ENCODE peak calls at places on chromosomes 4 and X, in six cellular contexts. O is heart right ventricle, Q is tibial nerve, S is hepatocyte, J is transverse colon, G is HCT116. L is an unnamed sample.

GRCh38 chrX:37423864-37424569 is 74.9 kb downstream of the PRRG1 start:
- DNase-seq in Q (no peak), O (no peak), S (no peak), J (no peak), G (no peak), L (no peak)

GRCh38 chr4:107991945-107992625 is 2.4 kb downstream of the HADH start:
- DNase-seq in S (no peak), O (no peak), G (no peak), Q (no peak), J (no peak), L (no peak)

GRCh38 chrX:30577362-30577961 is at the start of gene TASL:
- DNase-seq in J (peak; percentile 23), O (no peak), Q (no peak), G (no peak), S (no peak), L (no peak)

GRCh38 chr4:157048248-157048647 is 27.7 kb upstream of the GLRB start:
- DNase-seq in Q (peak; percentile 62), S (peak; percentile 39), J (peak; percentile 9), O (no peak), G (no peak), L (no peak)

GRCh38 chrX:108732630-108733321 is 3.6 kb downstream of the IRS4 start:
- DNase-seq in Q (no peak), G (no peak), S (peak; percentile 9), O (no peak), J (no peak), L (peak; percentile 87)

GRCh38 chr4:52107336-52107735 is 56.2 kb downstream of the SPATA18 start:
- DNase-seq in S (no peak), J (no peak), O (no peak), Q (no peak), G (no peak), L (no peak)

GRCh38 chr4:123351713-123352112 is 44.9 kb upstream of the SPRY1 start:
- DNase-seq in O (no peak), J (no peak), S (peak; percentile 56), G (no peak), Q (no peak), L (no peak)

GRCh38 chr4:76926841-76927240 is 22.7 kb upstream of the SEPTIN11 start:
- DNase-seq in G (no peak), Q (no peak), O (no peak), J (no peak), S (no peak), L (no peak)

GRCh38 chr4:82594466-82594865 is 32.7 kb upstream of the TMEM150C start:
- DNase-seq in G (no peak), S (no peak), Q (no peak), J (no peak), O (no peak), L (no peak)

GRCh38 chrX:111719426-111720210 is 38.6 kb downstream of the ALG13 start:
- DNase-seq in Q (no peak), J (no peak), O (no peak), S (peak; percentile 13), G (no peak), L (no peak)

GRCh38 chr4:78150465-78150864 is 93.3 kb downstream of the FRAS1 start:
- DNase-seq in Q (no peak), G (no peak), S (no peak), J (no peak), O (no peak), L (no peak)

GRCh38 chr4:141077611-141078225 is 55.6 kb downstream of the RNF150 start:
- DNase-seq in Q (no peak), J (no peak), S (no peak), O (peak; percentile 18), G (no peak), L (no peak)

GRCh38 chrX:63922221-63922620 is 137.2 kb upstream of the ARHGEF9 start:
- DNase-seq in S (no peak), Q (no peak), G (no peak), O (no peak), J (no peak), L (no peak)

GRCh38 chr4:93384211-93384610 is 444.3 kb upstream of the ATOH1 start:
- DNase-seq in S (no peak), O (no peak), G (no peak), Q (no peak), J (no peak), L (no peak)

GRCh38 chrX:74249963-74250362 is 54.0 kb upstream of the ZCCHC13 start:
- DNase-seq in S (peak; percentile 15), G (no peak), J (no peak), Q (no peak), O (no peak), L (peak; percentile 95)

GRCh38 chr4:113223001-113223400 is 173.5 kb downstream of the ANK2 start:
- DNase-seq in O (no peak), S (no peak), G (no peak), J (no peak), Q (no peak), L (no peak)

GRCh38 chr4:104591505-104591904 is 96.8 kb upstream of the CXXC4 start:
- DNase-seq in Q (no peak), O (peak; percentile 19), J (peak; percentile 14), G (no peak), S (peak; percentile 59), L (peak; percentile 92)

GRCh38 chr4:15194520-15194919 is 192.2 kb downstream of the CPEB2 start:
- DNase-seq in G (no peak), Q (no peak), O (no peak), S (no peak), J (no peak), L (no peak)

GRCh38 chr4:142366821-142367220 is 479.3 kb downstream of the INPP4B start:
- DNase-seq in J (no peak), Q (no peak), G (no peak), O (no peak), S (no peak), L (no peak)

GRCh38 chrX:69493766-69494165 is 10.4 kb upstream of the NALF2 start:
- DNase-seq in S (no peak), J (no peak), O (no peak), Q (no peak), G (no peak), L (no peak)

GRCh38 chr4:74449571-74450297 is 4.8 kb downstream of the AREG start:
- DNase-seq in S (no peak), G (no peak), O (no peak), J (no peak), Q (no peak), L (no peak)

GRCh38 chrX:132843387-132843786 is 115.0 kb downstream of the HS6ST2 start:
- DNase-seq in G (no peak), O (no peak), J (no peak), Q (no peak), S (no peak), L (no peak)

GRCh38 chr4:169724251-169724650 is 33.5 kb downstream of the HPF1 start:
- DNase-seq in O (no peak), S (no peak), G (no peak), Q (no peak), J (no peak), L (no peak)

GRCh38 chrX:68808686-68809357 is 20.0 kb upstream of the EFNB1 start:
- DNase-seq in O (peak; percentile 25), J (no peak), Q (no peak), S (no peak), G (peak; percentile 8), L (peak; percentile 68)

GRCh38 chrX:43707812-43708548 is 51.9 kb downstream of the MAOA start:
- DNase-seq in O (peak; percentile 23), G (no peak), Q (peak; percentile 59), S (peak; percentile 14), J (peak; percentile 88), L (no peak)

GRCh38 chr4:183675625-183676024 is 16.5 kb downstream of the TRAPPC11 start:
- DNase-seq in S (no peak), J (no peak), O (no peak), Q (no peak), G (no peak), L (no peak)

GRCh38 chr4:158858410-158859189 is 89.8 kb downstream of the FNIP2 start:
- DNase-seq in S (no peak), J (no peak), O (no peak), Q (no peak), G (no peak), L (no peak)

GRCh38 chr4:24514808-24515207 is 69.5 kb downstream of the DHX15 start:
- DNase-seq in O (no peak), Q (no peak), G (no peak), S (no peak), J (no peak), L (peak; percentile 63)

GRCh38 chr4:90137545-90137944 is 10.4 kb downstream of the CCSER1 start:
- DNase-seq in Q (no peak), G (no peak), J (no peak), O (no peak), S (peak; percentile 21), L (peak; percentile 55)

GRCh38 chr4:41142946-41143720 is 71.2 kb downstream of the APBB2 start:
- DNase-seq in Q (peak; percentile 76), O (peak; percentile 29), G (no peak), S (peak; percentile 52), J (peak; percentile 39), L (no peak)

GRCh38 chr4:16289872-16290554 is 63.7 kb upstream of the TAPT1 start:
- DNase-seq in G (peak; percentile 7), O (no peak), Q (peak; percentile 44), J (no peak), S (peak; percentile 51), L (no peak)

GRCh38 chrX:94288972-94289371 is 615.0 kb downstream of the FAM133A start:
- DNase-seq in S (no peak), Q (no peak), J (no peak), O (no peak), G (no peak), L (no peak)

GRCh38 chrX:94288325-94288724 is 614.3 kb downstream of the FAM133A start:
- DNase-seq in O (no peak), G (no peak), J (no peak), Q (no peak), S (peak; percentile 6), L (no peak)
- H3K4me1 ChIP-seq in O (no peaks in the 10 kb centered on the region), G (no peaks in the 10 kb centered on the region), J (no peaks in the 10 kb centered on the region), Q (no peaks in the 10 kb centered on the region), S (no peaks in the 10 kb centered on the region), L (no peaks in the 10 kb centered on the region)

DNA sequence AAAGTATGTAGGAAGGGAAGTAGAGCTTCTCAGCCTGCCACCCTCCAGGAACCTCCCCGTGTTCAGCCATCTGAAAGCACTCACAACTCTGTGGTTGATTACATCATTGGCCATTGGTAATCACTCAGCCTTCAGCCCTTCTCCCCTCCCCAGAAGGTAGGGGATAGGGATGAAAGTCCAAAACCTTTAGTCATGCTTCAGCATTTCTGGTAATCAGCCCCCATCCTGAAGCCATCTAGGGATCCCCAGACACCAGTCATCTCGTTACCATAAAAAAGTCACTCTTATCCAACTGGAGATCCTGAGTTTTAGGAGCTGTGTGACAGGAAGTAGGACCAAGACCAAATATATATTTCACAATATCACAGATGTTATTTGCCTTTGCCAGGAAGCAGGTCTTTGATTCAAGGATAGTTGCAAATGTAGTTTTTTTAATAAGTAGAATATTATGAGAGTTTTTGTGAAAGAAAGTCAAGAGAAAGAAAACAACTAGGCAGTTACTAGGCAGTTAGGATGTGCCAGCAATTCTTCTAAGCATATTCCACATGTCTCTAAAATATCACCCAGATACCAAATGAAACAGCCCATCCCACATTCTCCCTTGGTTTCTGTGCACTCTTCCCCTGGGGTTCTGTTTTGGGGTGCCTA is 364.5 kb upstream of the NOCT start:
- DNase-seq in Q (no peak), G (no peak), S (peak; percentile 15), O (no peak), J (no peak), L (no peak)
- H3K27ac ChIP-seq in Q (no peak overlapping the region), G (no peak overlapping the region), S (no peak overlapping the region), O (no peak overlapping the region), J (no peak overlapping the region), L (no peak overlapping the region)

GRCh38 chr4:84535901-84536300 is 36.8 kb upstream of the NKX6-1 start:
- DNase-seq in S (no peak), Q (no peak), O (no peak), J (no peak), G (no peak), L (no peak)
- H3K4me1 ChIP-seq in S (no peaks in the 10 kb centered on the region), Q (no peaks in the 10 kb centered on the region), O (no peaks in the 10 kb centered on the region), J (no peaks in the 10 kb centered on the region), G (peaks cover 11% of the 10 kb centered on the region), L (no peaks in the 10 kb centered on the region)

GRCh38 chr4:147909225-147909624 is 177.3 kb downstream of the ARHGAP10 start:
- DNase-seq in G (no peak), Q (no peak), O (no peak), S (no peak), J (no peak), L (no peak)
- H3K27ac ChIP-seq in G (no peak overlapping the region), Q (no peak overlapping the region), O (no peak overlapping the region), S (no peak overlapping the region), J (no peak overlapping the region), L (no peak overlapping the region)

L was measured in endodermal cell.